ENCODE peak calls at places on chromosome 22, in eight cellular contexts. S is PC-9; V is activated naive CD8-positive, alpha-beta T cell treated with anti-CD3 and anti-CD28 coated beads, Interleukin-2, amount 50 U/mL, for 16 hours; N is activated CD8-positive, alpha-beta memory T cell treated with anti-CD3 and anti-CD28 coated beads, Interleukin-2, amount 50 U/mL, for 48 hours; Y is left ventricle myocardium inferior; P is thyroid gland; K is NCI-H460; H is H7. C is an unnamed sample.

GRCh38 chr22:44743804-44744211 is 8.6 kb upstream of the ARHGAP8 start:
- DNase-seq in S (no peak), V (no peak), N (no peak), Y (no peak), P (no peak), K (no peak), H (no peak), C (no peak)

GRCh38 chr22:48450188-48450825 is 1377.4 kb downstream of the BRD1 start:
- DNase-seq in S (no peak), V (no peak), N (no peak), Y (no peak), P (no peak), K (no peak), H (no peak), C (no peak)

GRCh38 chr22:39130892-39131855 is 21.3 kb downstream of the CBX7 start:
- DNase-seq in S (no peak), V (no peak), N (no peak), Y (no peak), P (no peak), K (no peak), H (peak), C (no peak)

GRCh38 chr22:16974298-16975084 is 33.5 kb downstream of the GAB4 start:
- DNase-seq in S (no peak), V (no peak), N (peak), Y (no peak), P (no peak), K (no peak), H (no peak), C (no peak)

GRCh38 chr22:26199665-26200064 is 30.4 kb downstream of the SEZ6L start:
- DNase-seq in S (no peak), V (no peak), N (no peak), Y (no peak), P (no peak), K (no peak), H (peak), C (no peak)

GRCh38 chr22:26579331-26579886 is 10.5 kb downstream of the TPST2 start:
- DNase-seq in S (no peak), V (no peak), N (peak), Y (no peak), P (no peak), K (no peak), H (no peak), C (no peak)

GRCh38 chr22:37498289-37498909 is 12.2 kb upstream of the MFNG start:
- DNase-seq in S (no peak), V (peak), N (peak), Y (no peak), P (peak), K (no peak), H (peak), C (peak)

GRCh38 chr22:37230673-37231405 is 13.2 kb downstream of the RAC2 start:
- DNase-seq in S (no peak), V (peak), N (peak), Y (no peak), P (no peak), K (no peak), H (peak), C (no peak)

GRCh38 chr22:39003165-39003638 is 10.9 kb upstream of the APOBEC3C start:
- DNase-seq in S (peak), V (peak), N (peak), Y (peak), P (peak), K (peak), H (peak), C (peak)